ENCODE peak calls at places on chromosome 2, in four cellular contexts. Q, O, T and U are unnamed samples.

GRCh38 chr2:150610670-150611279 is 123.3 kb upstream of the RND3 start:
- DNase-seq in Q (peak; percentile 65), O (no peak), T (peak; percentile 78), U (peak; percentile 8)

GRCh38 chr2:18830962-18831361 is 241.6 kb upstream of the NT5C1B start:
- DNase-seq in Q (peak; percentile 26), O (no peak), T (no peak), U (no peak)

GRCh38 chr2:194003911-194004310 is 1653.1 kb upstream of the SLC39A10 start:
- DNase-seq in Q (no peak), O (no peak), T (no peak), U (no peak)

GRCh38 chr2:10124538-10125045 is 2.1 kb downstream of the RRM2 start:
- DNase-seq in Q (peak; percentile 83), O (peak; percentile 80), T (peak; percentile 78), U (peak; percentile 83)

GRCh38 chr2:108212671-108213070 is 27.1 kb upstream of the SULT1C3 start:
- DNase-seq in Q (no peak), O (no peak), T (no peak), U (no peak)

GRCh38 chr2:14654733-14655346 is 22.3 kb downstream of the LRATD1 start:
- DNase-seq in Q (no peak), O (no peak), T (no peak), U (no peak)

GRCh38 chr2:113275556-113276215 is 3.0 kb downstream of the PAX8 start:
- DNase-seq in Q (no peak), O (no peak), T (peak; percentile 15), U (no peak)

GRCh38 chr2:100773538-100773937 is 46.4 kb upstream of the NPAS2 start:
- DNase-seq in Q (no peak), O (no peak), T (no peak), U (no peak)

GRCh38 chr2:109030870-109031480 is 42.0 kb upstream of the EDAR start:
- DNase-seq in Q (no peak), O (no peak), T (peak; percentile 11), U (no peak)

GRCh38 chr2:188765522-188765921 is 208.7 kb upstream of the COL3A1 start:
- DNase-seq in Q (peak; percentile 41), O (peak; percentile 68), T (peak; percentile 52), U (peak; percentile 1)

GRCh38 chr2:240967681-240968621 is 30.5 kb upstream of the SNED1 start:
- DNase-seq in Q (no peak), O (no peak), T (no peak), U (no peak)

GRCh38 chr2:111903516-111903915 is 5.1 kb downstream of the MERTK start:
- DNase-seq in Q (no peak), O (no peak), T (no peak), U (no peak)

GRCh38 chr2:44715671-44716077 is 225.8 kb upstream of the SIX3 start:
- DNase-seq in Q (peak; percentile 17), O (peak; percentile 64), T (peak; percentile 85), U (peak; percentile 3)

GRCh38 chr2:44799105-44799504 is 142.4 kb upstream of the SIX3 start:
- DNase-seq in Q (no peak), O (no peak), T (no peak), U (no peak)

GRCh38 chr2:69781321-69782248 is 39.7 kb downstream of the ANXA4 start:
- DNase-seq in Q (peak; percentile 51), O (no peak), T (peak; percentile 48), U (no peak)

GRCh38 chr2:235979753-235980459 is 188.3 kb downstream of the GBX2 start:
- DNase-seq in Q (no peak), O (no peak), T (no peak), U (no peak)

GRCh38 chr2:231680992-231681852 is 27.1 kb upstream of the PTMA start:
- DNase-seq in Q (peak; percentile 93), O (peak; percentile 86), T (peak; percentile 95), U (peak; percentile 79)

GRCh38 chr2:54084600-54084999 is 30.8 kb upstream of the ACYP2 start:
- DNase-seq in Q (peak; percentile 20), O (peak; percentile 19), T (peak; percentile 24), U (no peak)

GRCh38 chr2:168583064-168583709 is 127.1 kb downstream of the CERS6 start:
- DNase-seq in Q (no peak), O (peak; percentile 65), T (no peak), U (no peak)

GRCh38 chr2:146584316-146584715 is 1260.5 kb upstream of the ACVR2A start:
- DNase-seq in Q (no peak), O (no peak), T (no peak), U (no peak)

GRCh38 chr2:191831410-191831994 is 15.4 kb downstream of the CAVIN2 start:
- DNase-seq in Q (no peak), O (no peak), T (no peak), U (no peak)

GRCh38 chr2:58122040-58122439 is 75.4 kb downstream of the VRK2 start:
- DNase-seq in Q (no peak), O (no peak), T (no peak), U (no peak)

GRCh38 chr2:166926657-166927056 is 38.4 kb downstream of the XIRP2 start:
- DNase-seq in Q (no peak), O (no peak), T (no peak), U (no peak)

GRCh38 chr2:241003047-241003360 is 4.6 kb downstream of the SNED1 start:
- DNase-seq in Q (no peak), O (no peak), T (no peak), U (no peak)

GRCh38 chr2:196046123-196046917 is 22.3 kb downstream of the DNAH7 start:
- DNase-seq in Q (no peak), O (peak; percentile 24), T (no peak), U (no peak)

GRCh38 chr2:147260243-147260642 is 584.6 kb upstream of the ACVR2A start:
- DNase-seq in Q (no peak), O (no peak), T (no peak), U (no peak)

GRCh38 chr2:45578056-45578843 is 32.8 kb downstream of the SRBD1 start:
- DNase-seq in Q (peak; percentile 20), O (peak; percentile 28), T (peak; percentile 79), U (peak; percentile 43)

GRCh38 chr2:179677148-179677688 is 184.2 kb downstream of the ZNF385B start:
- DNase-seq in Q (peak; percentile 26), O (no peak), T (no peak), U (peak; percentile 19)

GRCh38 chr2:75788925-75789324 is 78.2 kb upstream of the GCFC2 start:
- DNase-seq in Q (no peak), O (peak; percentile 43), T (no peak), U (no peak)

DNA sequence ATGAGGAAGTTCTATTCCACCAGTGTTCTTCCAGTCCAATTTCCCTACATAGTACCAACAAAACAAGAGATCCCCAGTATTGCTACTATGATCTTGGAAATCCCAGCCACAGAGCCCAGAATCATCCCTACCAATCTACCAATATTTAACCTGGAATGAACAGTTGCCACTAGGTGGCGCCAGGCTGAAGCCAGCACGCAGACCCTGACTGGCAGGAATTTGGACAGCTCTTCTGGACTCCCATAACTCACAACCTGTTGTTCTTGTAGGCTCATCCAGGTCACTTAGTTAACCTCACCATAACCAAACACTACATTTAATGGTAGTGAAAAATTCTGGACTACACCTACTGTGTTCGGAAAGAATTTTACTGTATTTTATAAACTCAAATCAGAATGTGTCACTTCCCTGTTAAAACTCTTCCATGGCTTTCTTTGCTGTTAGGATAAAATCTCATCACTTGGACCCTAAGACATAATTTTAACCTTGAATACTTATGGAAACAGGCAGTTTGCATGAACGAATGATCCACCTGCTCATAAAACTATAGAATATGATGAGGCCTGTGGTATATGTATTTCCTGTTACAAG is 59.8 kb upstream of the SLC38A11 start:
- DNase-seq in Q (peak; percentile 86), O (peak; percentile 58), T (peak; percentile 83), U (peak; percentile 72)
- TF ChIP-seq CTCF in Q (peak; percentile 93), O (peak; percentile 94), T (peak; percentile 90), U (peak; percentile 98)

DNA sequence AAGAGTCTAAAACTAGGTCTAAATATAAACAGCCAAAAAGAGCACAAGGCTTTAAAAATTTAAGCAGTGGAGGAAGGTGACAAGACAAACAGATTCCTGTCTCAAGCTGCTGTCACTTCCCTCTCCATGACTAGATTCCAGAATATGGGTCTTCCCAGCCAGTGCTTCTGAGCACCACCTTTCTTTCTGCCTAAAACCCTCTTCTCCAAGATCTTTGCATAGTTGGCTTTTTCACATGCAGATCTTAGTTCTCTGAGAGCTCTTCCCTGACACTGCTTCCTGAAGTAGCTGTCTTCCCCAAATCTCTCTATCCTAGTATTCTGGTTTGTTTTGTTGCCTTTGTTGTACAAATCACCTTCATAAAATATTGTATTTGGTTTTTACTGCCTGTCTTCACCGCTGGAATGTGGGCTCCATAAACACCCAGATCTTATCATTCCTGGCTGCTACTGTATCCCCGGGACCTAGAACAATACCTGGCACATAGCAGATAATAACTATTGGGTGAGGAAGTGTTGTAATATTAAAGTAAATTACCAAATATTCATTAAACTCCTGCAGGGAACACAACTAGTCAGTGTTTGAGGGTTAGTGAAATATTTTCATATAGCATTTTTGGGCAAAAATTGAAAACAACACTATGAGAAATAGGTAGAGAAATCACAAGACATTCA is 150.2 kb downstream of the CCDC85A start:
- DNase-seq in Q (no peak), O (peak; percentile 21), T (peak; percentile 43), U (no peak)
- H3K27ac ChIP-seq in Q (no peak overlapping the region), O (no peak overlapping the region), T (peak overlapping the region; percentile 16), U (no peak overlapping the region)

GRCh38 chr2:38245114-38245641 is 131.9 kb downstream of the ATL2 start:
- DNase-seq in Q (no peak), O (peak; percentile 54), T (peak; percentile 43), U (peak; percentile 4)
- H3K4me2 ChIP-seq in Q (no peak overlapping the region), O (no peak overlapping the region), T (no peak overlapping the region), U (no peak overlapping the region)

GRCh38 chr2:132669854-132670103 is 226 bp downstream of the LYPD1 start:
- DNase-seq in Q (no peak), O (no peak), T (peak; percentile 68), U (no peak)

GRCh38 chr2:132667716-132668115 is 2.3 kb downstream of the LYPD1 start:
- DNase-seq in Q (no peak), O (peak; percentile 67), T (no peak), U (no peak)

GRCh38 chr2:132670104-132670960 is at the start of gene LYPD1:
- DNase-seq in Q (peak; percentile 55), O (peak; percentile 54), T (peak; percentile 71), U (no peak)

GRCh38 chr2:132668189-132668833 is 1.7 kb downstream of the LYPD1 start:
- DNase-seq in Q (peak; percentile 40), O (peak; percentile 67), T (peak; percentile 71), U (no peak)

DNA sequence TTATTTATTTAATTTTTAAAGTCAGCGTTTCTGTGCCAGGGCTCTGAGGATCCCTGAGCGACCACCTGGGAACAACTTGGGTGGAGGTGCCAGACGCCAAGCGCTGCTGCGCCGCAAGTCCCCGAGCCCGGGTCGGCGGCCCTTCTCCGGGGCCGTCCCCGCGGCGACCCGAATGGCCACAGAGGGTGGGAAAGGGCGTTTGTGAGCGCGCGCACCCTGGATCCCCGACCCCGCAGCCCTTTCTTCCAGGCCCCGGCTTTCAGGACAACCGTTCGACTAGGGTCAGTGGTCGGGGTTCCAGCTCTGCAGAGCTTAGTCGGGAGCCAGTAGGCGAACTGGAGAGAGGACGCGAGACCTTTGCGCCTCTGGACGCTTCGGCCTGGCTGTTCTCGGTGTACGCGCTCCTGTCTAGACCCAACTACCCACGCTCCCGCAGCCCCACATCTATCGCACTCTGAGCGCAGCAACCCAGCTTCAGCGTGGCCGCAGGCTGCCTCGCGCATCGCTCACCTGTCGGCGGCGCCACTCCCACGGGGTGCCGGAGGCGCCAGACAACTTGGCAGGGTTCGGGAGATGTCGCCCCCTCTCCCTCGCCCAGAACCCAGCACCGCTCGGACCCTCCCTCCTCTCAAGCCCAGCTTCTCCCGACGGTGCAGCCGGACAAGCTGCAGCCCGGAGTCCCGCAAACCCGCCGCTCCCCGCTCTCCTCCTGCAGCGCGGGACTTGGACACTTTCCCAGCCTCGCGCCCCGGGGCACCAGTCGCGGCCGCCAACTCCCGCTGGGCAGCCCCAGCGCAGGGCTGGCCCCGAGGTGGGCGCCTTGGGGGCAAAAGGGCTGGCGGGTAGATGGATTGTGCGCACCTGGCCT is 785 bp downstream of the LYPD1 start:
- DNase-seq in Q (peak; percentile 52), O (peak; percentile 43), T (peak; percentile 68), U (no peak)
- TF ChIP-seq CTCF in Q (peak; percentile 24), O (no peak), T (peak; percentile 19), U (no peak)